ENCODE peak calls at places on chromosomes 3 and 15, in nine cellular contexts. One of them, this sample, is unnamed. For H3K4me1, the result is how much of the 10 kb centered on the place peaks cover.

GRCh38 chr3:154161806-154162205 is 40.6 kb downstream of the ARHGEF26 start:
- DNase-seq in DND-41: no peak
- DNase-seq in colonic mucosa: no peak
- DNase-seq in pancreas: no peak
- DNase-seq in sigmoid colon: no peak
- DNase-seq in endothelial cell of umbilical vein: no peak
- DNase-seq in right cardiac atrium: no peak
- DNase-seq in suprapubic skin: no peak
- DNase-seq in left ventricle myocardium inferior: no peak
- DNase-seq in this sample: no peak

GRCh38 chr3:55183259-55183658 is 255.4 kb upstream of the LRTM1 start:
- DNase-seq in right cardiac atrium: no peak
- DNase-seq in suprapubic skin: no peak
- DNase-seq in sigmoid colon: no peak
- DNase-seq in endothelial cell of umbilical vein: no peak
- DNase-seq in DND-41: no peak
- DNase-seq in pancreas: no peak
- DNase-seq in left ventricle myocardium inferior: no peak
- DNase-seq in colonic mucosa: no peak
- DNase-seq in this sample: no peak

GRCh38 chr3:125381314-125381713 is 6.2 kb upstream of the ZNF148 start:
- DNase-seq in pancreas: no peak
- DNase-seq in endothelial cell of umbilical vein: no peak
- DNase-seq in right cardiac atrium: no peak
- DNase-seq in colonic mucosa: no peak
- DNase-seq in left ventricle myocardium inferior: no peak
- DNase-seq in suprapubic skin: no peak
- DNase-seq in DND-41: no peak
- DNase-seq in sigmoid colon: no peak
- DNase-seq in this sample: no peak

GRCh38 chr3:148794357-148794756 is 33.3 kb upstream of the CPB1 start:
- DNase-seq in sigmoid colon: no peak
- DNase-seq in pancreas: no peak
- DNase-seq in left ventricle myocardium inferior: no peak
- DNase-seq in DND-41: no peak
- DNase-seq in colonic mucosa: no peak
- DNase-seq in right cardiac atrium: no peak
- DNase-seq in endothelial cell of umbilical vein: no peak
- DNase-seq in suprapubic skin: no peak
- DNase-seq in this sample: no peak

GRCh38 chr3:52310861-52311566 is 5.1 kb upstream of the DNAH1 start:
- DNase-seq in endothelial cell of umbilical vein: no peak
- DNase-seq in left ventricle myocardium inferior: no peak
- DNase-seq in pancreas: no peak
- DNase-seq in sigmoid colon: no peak
- DNase-seq in suprapubic skin: no peak
- DNase-seq in right cardiac atrium: no peak
- DNase-seq in colonic mucosa: no peak
- DNase-seq in DND-41: no peak
- DNase-seq in this sample: no peak

GRCh38 chr3:128313936-128314335 is 152.8 kb downstream of the DNAJB8 start:
- DNase-seq in pancreas: no peak
- DNase-seq in suprapubic skin: no peak
- DNase-seq in left ventricle myocardium inferior: no peak
- DNase-seq in DND-41: no peak
- DNase-seq in right cardiac atrium: no peak
- DNase-seq in endothelial cell of umbilical vein: no peak
- DNase-seq in sigmoid colon: no peak
- DNase-seq in colonic mucosa: no peak
- DNase-seq in this sample: no peak

GRCh38 chr3:10928396-10928960 is 64.1 kb upstream of the SLC6A1 start:
- DNase-seq in sigmoid colon: no peak
- DNase-seq in colonic mucosa: no peak
- DNase-seq in suprapubic skin: no peak
- DNase-seq in pancreas: no peak
- DNase-seq in endothelial cell of umbilical vein: no peak
- DNase-seq in right cardiac atrium: no peak
- DNase-seq in left ventricle myocardium inferior: no peak
- DNase-seq in DND-41: no peak
- DNase-seq in this sample: no peak

GRCh38 chr3:146374146-146374545 is 95.2 kb downstream of the PLSCR2 start:
- DNase-seq in suprapubic skin: no peak
- DNase-seq in right cardiac atrium: no peak
- DNase-seq in colonic mucosa: no peak
- DNase-seq in left ventricle myocardium inferior: no peak
- DNase-seq in endothelial cell of umbilical vein: no peak
- DNase-seq in sigmoid colon: no peak
- DNase-seq in DND-41: no peak
- DNase-seq in pancreas: no peak
- DNase-seq in this sample: no peak

GRCh38 chr3:78689378-78689777 is 1078.4 kb downstream of the ROBO1 start:
- DNase-seq in colonic mucosa: no peak
- DNase-seq in right cardiac atrium: no peak
- DNase-seq in left ventricle myocardium inferior: no peak
- DNase-seq in sigmoid colon: no peak
- DNase-seq in suprapubic skin: no peak
- DNase-seq in DND-41: no peak
- DNase-seq in pancreas: no peak
- DNase-seq in endothelial cell of umbilical vein: no peak
- DNase-seq in this sample: no peak

GRCh38 chr15:79218588-79219200 is 63.8 kb upstream of the ANKRD34C start:
- DNase-seq in right cardiac atrium: no peak
- DNase-seq in sigmoid colon: no peak
- DNase-seq in pancreas: no peak
- DNase-seq in left ventricle myocardium inferior: no peak
- DNase-seq in colonic mucosa: no peak
- DNase-seq in suprapubic skin: peak
- DNase-seq in DND-41: no peak
- DNase-seq in endothelial cell of umbilical vein: no peak
- DNase-seq in this sample: no peak

GRCh38 chr3:40691598-40691905 is 166.8 kb downstream of the ZNF621 start:
- DNase-seq in sigmoid colon: no peak
- DNase-seq in right cardiac atrium: no peak
- DNase-seq in pancreas: peak
- DNase-seq in colonic mucosa: no peak
- DNase-seq in left ventricle myocardium inferior: no peak
- DNase-seq in DND-41: no peak
- DNase-seq in suprapubic skin: no peak
- DNase-seq in endothelial cell of umbilical vein: peak
- DNase-seq in this sample: no peak

GRCh38 chr15:82031871-82032270 is 13.9 kb downstream of the MEX3B start:
- DNase-seq in colonic mucosa: no peak
- DNase-seq in endothelial cell of umbilical vein: no peak
- DNase-seq in suprapubic skin: no peak
- DNase-seq in pancreas: no peak
- DNase-seq in sigmoid colon: no peak
- DNase-seq in left ventricle myocardium inferior: no peak
- DNase-seq in right cardiac atrium: no peak
- DNase-seq in DND-41: no peak
- DNase-seq in this sample: no peak

GRCh38 chr3:129592362-129593150 is 13.9 kb downstream of the PLXND1 start:
- DNase-seq in DND-41: peak
- DNase-seq in left ventricle myocardium inferior: peak
- DNase-seq in endothelial cell of umbilical vein: peak
- DNase-seq in sigmoid colon: peak
- DNase-seq in right cardiac atrium: peak
- DNase-seq in pancreas: peak
- DNase-seq in colonic mucosa: peak
- DNase-seq in suprapubic skin: no peak
- DNase-seq in this sample: peak

GRCh38 chr15:57751177-57751800 is 44.8 kb downstream of the POLR2M start:
- DNase-seq in sigmoid colon: no peak
- DNase-seq in DND-41: peak
- DNase-seq in left ventricle myocardium inferior: no peak
- DNase-seq in endothelial cell of umbilical vein: peak
- DNase-seq in pancreas: no peak
- DNase-seq in right cardiac atrium: no peak
- DNase-seq in colonic mucosa: no peak
- DNase-seq in suprapubic skin: no peak
- DNase-seq in this sample: no peak

GRCh38 chr3:123090700-123091585 is 24.1 kb downstream of the PDIA5 start:
- DNase-seq in colonic mucosa: no peak
- DNase-seq in left ventricle myocardium inferior: no peak
- DNase-seq in pancreas: no peak
- DNase-seq in endothelial cell of umbilical vein: no peak
- DNase-seq in right cardiac atrium: no peak
- DNase-seq in DND-41: peak
- DNase-seq in suprapubic skin: no peak
- DNase-seq in sigmoid colon: no peak
- DNase-seq in this sample: no peak

GRCh38 chr15:60000113-60000823 is 3.8 kb upstream of the FOXB1 start:
- DNase-seq in sigmoid colon: no peak
- DNase-seq in right cardiac atrium: no peak
- DNase-seq in pancreas: no peak
- DNase-seq in DND-41: no peak
- DNase-seq in suprapubic skin: no peak
- DNase-seq in colonic mucosa: no peak
- DNase-seq in endothelial cell of umbilical vein: no peak
- DNase-seq in left ventricle myocardium inferior: no peak
- DNase-seq in this sample: peak

GRCh38 chr3:159378391-159378790 is 576.5 kb downstream of the MFSD1 start:
- DNase-seq in endothelial cell of umbilical vein: no peak
- DNase-seq in suprapubic skin: no peak
- DNase-seq in DND-41: no peak
- DNase-seq in pancreas: no peak
- DNase-seq in left ventricle myocardium inferior: no peak
- DNase-seq in colonic mucosa: no peak
- DNase-seq in right cardiac atrium: no peak
- DNase-seq in sigmoid colon: no peak
- DNase-seq in this sample: no peak

GRCh38 chr3:66484106-66484857 is 16.5 kb downstream of the LRIG1 start:
- DNase-seq in sigmoid colon: no peak
- DNase-seq in colonic mucosa: no peak
- DNase-seq in endothelial cell of umbilical vein: no peak
- DNase-seq in right cardiac atrium: no peak
- DNase-seq in suprapubic skin: no peak
- DNase-seq in pancreas: no peak
- DNase-seq in left ventricle myocardium inferior: no peak
- DNase-seq in DND-41: no peak
- DNase-seq in this sample: no peak
- H3K4me1 ChIP-seq in sigmoid colon: half or more
- H3K4me1 ChIP-seq in colonic mucosa: under half
- H3K4me1 ChIP-seq in endothelial cell of umbilical vein: under half
- H3K4me1 ChIP-seq in right cardiac atrium: under half
- H3K4me1 ChIP-seq in suprapubic skin: half or more
- H3K4me1 ChIP-seq in pancreas: half or more
- H3K4me1 ChIP-seq in left ventricle myocardium inferior: half or more
- H3K4me1 ChIP-seq in DND-41: half or more
- H3K4me1 ChIP-seq in this sample: half or more

GRCh38 chr3:181629701-181630100 is 82.0 kb upstream of the SOX2 start:
- DNase-seq in DND-41: no peak
- DNase-seq in suprapubic skin: no peak
- DNase-seq in sigmoid colon: no peak
- DNase-seq in pancreas: no peak
- DNase-seq in endothelial cell of umbilical vein: peak
- DNase-seq in right cardiac atrium: no peak
- DNase-seq in left ventricle myocardium inferior: no peak
- DNase-seq in colonic mucosa: no peak
- DNase-seq in this sample: no peak
- H3K4me1 ChIP-seq in DND-41: under half
- H3K4me1 ChIP-seq in suprapubic skin: under half
- H3K4me1 ChIP-seq in sigmoid colon: under half
- H3K4me1 ChIP-seq in pancreas: under half
- H3K4me1 ChIP-seq in endothelial cell of umbilical vein: half or more
- H3K4me1 ChIP-seq in right cardiac atrium: under half
- H3K4me1 ChIP-seq in left ventricle myocardium inferior: under half
- H3K4me1 ChIP-seq in colonic mucosa: under half
- H3K4me1 ChIP-seq in this sample: under half

GRCh38 chr3:23835807-23836206 is 30.1 kb downstream of the UBE2E1 start:
- DNase-seq in left ventricle myocardium inferior: no peak
- DNase-seq in endothelial cell of umbilical vein: peak
- DNase-seq in DND-41: no peak
- DNase-seq in pancreas: no peak
- DNase-seq in colonic mucosa: no peak
- DNase-seq in sigmoid colon: no peak
- DNase-seq in right cardiac atrium: no peak
- DNase-seq in suprapubic skin: no peak
- DNase-seq in this sample: no peak
- H3K4me1 ChIP-seq in left ventricle myocardium inferior: half or more
- H3K4me1 ChIP-seq in endothelial cell of umbilical vein: under half
- H3K4me1 ChIP-seq in DND-41: under half
- H3K4me1 ChIP-seq in pancreas: under half
- H3K4me1 ChIP-seq in colonic mucosa: under half
- H3K4me1 ChIP-seq in sigmoid colon: under half
- H3K4me1 ChIP-seq in right cardiac atrium: under half
- H3K4me1 ChIP-seq in suprapubic skin: under half
- H3K4me1 ChIP-seq in this sample: under half

GRCh38 chr3:88061749-88062148 is 2.7 kb downstream of the ZNF654 start:
- DNase-seq in endothelial cell of umbilical vein: peak
- DNase-seq in suprapubic skin: no peak
- DNase-seq in DND-41: no peak
- DNase-seq in left ventricle myocardium inferior: no peak
- DNase-seq in pancreas: no peak
- DNase-seq in colonic mucosa: no peak
- DNase-seq in right cardiac atrium: no peak
- DNase-seq in sigmoid colon: no peak
- DNase-seq in this sample: no peak

GRCh38 chr3:88059380-88060160 is 515 bp downstream of the ZNF654 start:
- DNase-seq in pancreas: no peak
- DNase-seq in DND-41: peak
- DNase-seq in suprapubic skin: no peak
- DNase-seq in endothelial cell of umbilical vein: no peak
- DNase-seq in colonic mucosa: peak
- DNase-seq in sigmoid colon: peak
- DNase-seq in left ventricle myocardium inferior: no peak
- DNase-seq in right cardiac atrium: no peak
- DNase-seq in this sample: no peak

GRCh38 chr3:88058322-88058592 is 548 bp downstream of the CGGBP1 start:
- DNase-seq in endothelial cell of umbilical vein: no peak
- DNase-seq in suprapubic skin: no peak
- DNase-seq in DND-41: no peak
- DNase-seq in left ventricle myocardium inferior: no peak
- DNase-seq in right cardiac atrium: no peak
- DNase-seq in sigmoid colon: no peak
- DNase-seq in pancreas: no peak
- DNase-seq in colonic mucosa: no peak
- DNase-seq in this sample: no peak

GRCh38 chr3:88058593-88059379 is at the start of the genes CGGBP1 and ZNF654:
- DNase-seq in colonic mucosa: peak
- DNase-seq in suprapubic skin: peak
- DNase-seq in endothelial cell of umbilical vein: peak
- DNase-seq in DND-41: peak
- DNase-seq in right cardiac atrium: peak
- DNase-seq in left ventricle myocardium inferior: peak
- DNase-seq in pancreas: peak
- DNase-seq in sigmoid colon: peak
- DNase-seq in this sample: peak

DNA sequence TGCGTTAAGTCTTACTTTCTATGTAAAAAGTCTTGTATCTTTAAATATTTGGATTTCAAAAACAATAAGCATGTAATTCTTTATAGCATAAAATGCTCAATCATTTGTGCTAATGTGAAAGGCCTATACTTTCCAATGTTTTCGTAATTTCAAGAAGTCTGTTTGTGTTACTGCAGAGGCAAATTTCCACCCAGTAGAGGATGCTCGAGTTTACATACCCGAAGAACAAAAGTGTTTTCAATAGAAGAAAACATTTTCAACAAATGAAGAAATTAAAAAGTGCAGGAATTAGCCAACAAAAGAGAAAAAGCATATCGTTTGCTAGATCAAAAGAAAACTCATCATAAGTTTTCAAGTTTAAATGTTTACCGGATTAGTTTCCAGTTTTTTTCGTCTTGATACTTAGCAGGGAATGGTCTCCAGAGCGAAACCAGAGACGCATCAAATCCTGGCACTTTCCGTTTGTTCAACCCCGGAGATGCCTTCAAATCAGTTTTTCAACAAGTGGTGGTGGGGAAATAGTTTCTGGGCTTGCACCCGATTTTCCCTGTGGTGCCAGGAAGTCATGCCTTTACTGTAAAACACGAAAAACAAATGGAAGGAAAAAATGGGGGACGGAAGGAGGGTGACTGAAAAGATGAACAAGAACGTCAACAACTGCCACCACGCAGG is 1.0 kb downstream of the CGGBP1 start:
- DNase-seq in colonic mucosa: no peak
- DNase-seq in sigmoid colon: no peak
- DNase-seq in endothelial cell of umbilical vein: peak
- DNase-seq in left ventricle myocardium inferior: no peak
- DNase-seq in right cardiac atrium: no peak
- DNase-seq in DND-41: no peak
- DNase-seq in pancreas: no peak
- DNase-seq in suprapubic skin: no peak
- DNase-seq in this sample: no peak
- H3K4me1 ChIP-seq in colonic mucosa: under half
- H3K4me1 ChIP-seq in sigmoid colon: under half
- H3K4me1 ChIP-seq in endothelial cell of umbilical vein: under half
- H3K4me1 ChIP-seq in left ventricle myocardium inferior: half or more
- H3K4me1 ChIP-seq in right cardiac atrium: under half
- H3K4me1 ChIP-seq in DND-41: under half
- H3K4me1 ChIP-seq in pancreas: under half
- H3K4me1 ChIP-seq in suprapubic skin: under half
- H3K4me1 ChIP-seq in this sample: under half